ENCODE peak calls at places on chromosomes 1 and 21, in nine cellular contexts. R is M059J, S is omental fat pad, Q is non-pigmented ciliary epithelial cell, Y is breast epithelium, E is CD14-positive monocyte, W is skeletal muscle cell, T is H7, C is heart right ventricle. N is an unnamed sample.

GRCh38 chr1:157932082-157932481 is 61.4 kb upstream of the KIRREL1 start:
- DNase-seq in S (no peak), E (no peak), W (peak), T (no peak), R (peak), C (no peak), Y (no peak), Q (peak), N (no peak)

GRCh38 chr1:180982424-180982823 is 40.2 kb downstream of the STX6 start:
- DNase-seq in T (no peak), Q (no peak), R (no peak), Y (no peak), S (no peak), W (no peak), E (no peak), C (no peak), N (no peak)

GRCh38 chr21:25848309-25848708 is 113.5 kb downstream of the GABPA start:
- DNase-seq in W (no peak), T (no peak), S (no peak), Q (no peak), C (no peak), Y (no peak), E (no peak), R (no peak), N (no peak)

GRCh38 chr1:25173809-25174320 is 58.4 kb downstream of the SYF2 start:
- DNase-seq in S (no peak), Q (no peak), Y (no peak), R (no peak), W (no peak), E (no peak), C (no peak), T (no peak), N (no peak)

GRCh38 chr21:35511298-35512162 is 462.4 kb upstream of the RUNX1 start:
- DNase-seq in E (no peak), Q (no peak), Y (no peak), R (peak), S (no peak), W (no peak), T (no peak), C (no peak), N (no peak)

GRCh38 chr1:226607268-226607660 is 58.7 kb downstream of the STUM start:
- DNase-seq in E (no peak), Y (no peak), C (no peak), Q (no peak), R (no peak), W (no peak), T (no peak), S (no peak), N (no peak)

GRCh38 chr1:213523781-213524398 is 463.9 kb upstream of the PROX1 start:
- DNase-seq in Y (no peak), R (no peak), Q (no peak), C (peak), W (no peak), T (no peak), S (no peak), E (no peak), N (no peak)

GRCh38 chr21:25329227-25329626 is 278.1 kb downstream of the MRPL39 start:
- DNase-seq in Y (no peak), S (no peak), E (no peak), C (no peak), R (peak), T (no peak), Q (peak), W (peak), N (no peak)

GRCh38 chr1:211828584-211829342 is 1.8 kb downstream of the LPGAT1 start:
- DNase-seq in W (no peak), T (no peak), C (no peak), Q (no peak), Y (no peak), S (no peak), E (no peak), R (no peak), N (no peak)

GRCh38 chr1:205226868-205227583 is 720 bp upstream of the TMCC2 start:
- DNase-seq in Y (no peak), S (no peak), R (peak), W (no peak), E (no peak), C (no peak), Q (no peak), T (peak), N (no peak)

GRCh38 chr1:5239911-5240310 is 585.5 kb downstream of the AJAP1 start:
- DNase-seq in Y (no peak), E (no peak), R (peak), Q (no peak), S (no peak), W (no peak), T (no peak), C (no peak), N (no peak)

GRCh38 chr1:170041423-170042207 is 32.9 kb downstream of the KIFAP3 start:
- DNase-seq in R (no peak), W (no peak), Y (no peak), C (no peak), Q (no peak), S (no peak), T (no peak), E (no peak), N (no peak)

GRCh38 chr1:55958498-55958897 is 620.9 kb downstream of the PLPP3 start:
- DNase-seq in C (no peak), T (no peak), Q (no peak), E (no peak), W (no peak), R (no peak), Y (no peak), S (no peak), N (no peak)

GRCh38 chr1:188043536-188044245 is 1214.9 kb downstream of the PLA2G4A start:
- DNase-seq in Y (no peak), Q (no peak), T (no peak), C (no peak), R (no peak), E (no peak), S (no peak), W (no peak), N (no peak)

GRCh38 chr1:234607091-234608025 is 2.6 kb downstream of the IRF2BP2 start:
- DNase-seq in T (peak), C (peak), R (peak), Q (no peak), S (no peak), E (peak), Y (no peak), W (no peak), N (no peak)

GRCh38 chr21:14591882-14592281 is 45.8 kb upstream of the SAMSN1 start:
- DNase-seq in T (no peak), W (peak), R (peak), S (peak), C (peak), Y (no peak), E (peak), Q (peak), N (peak)

GRCh38 chr1:84782311-84782771 is 92.1 kb upstream of the SSX2IP start:
- DNase-seq in S (peak), R (peak), Y (no peak), C (peak), Q (no peak), T (peak), W (no peak), E (peak), N (peak)

GRCh38 chr21:29098156-29098555 is 24.7 kb upstream of the CCT8 start:
- DNase-seq in E (no peak), W (no peak), S (no peak), T (no peak), Q (no peak), R (no peak), C (no peak), Y (no peak), N (no peak)

GRCh38 chr1:14969006-14969405 is 184.5 kb upstream of the TMEM51 start:
- DNase-seq in Q (no peak), W (no peak), Y (no peak), C (no peak), E (no peak), T (no peak), R (peak), S (no peak), N (no peak)

GRCh38 chr1:15322648-15323350 is 75.8 kb downstream of the FHAD1 start:
- DNase-seq in E (no peak), R (peak), W (no peak), Y (no peak), C (peak), S (no peak), Q (no peak), T (no peak), N (no peak)

GRCh38 chr1:160858127-160858909 is 4.4 kb downstream of the CD244 start:
- DNase-seq in Q (no peak), R (no peak), S (no peak), W (no peak), Y (no peak), T (no peak), C (no peak), E (no peak), N (no peak)

GRCh38 chr1:40314721-40315238 is 2.3 kb downstream of the COL9A2 start:
- DNase-seq in Q (no peak), E (no peak), T (no peak), S (no peak), C (no peak), W (no peak), R (peak), Y (no peak), N (no peak)

GRCh38 chr1:9984253-9984652 is 12.8 kb upstream of the RBP7 start:
- DNase-seq in Q (no peak), C (no peak), R (no peak), S (no peak), Y (no peak), T (no peak), W (no peak), E (no peak), N (no peak)

GRCh38 chr21:45270306-45270821 is 17.3 kb downstream of the POFUT2 start:
- DNase-seq in W (no peak), Y (peak), C (no peak), Q (no peak), T (peak), R (no peak), S (no peak), E (peak), N (no peak)

GRCh38 chr1:206975313-206975712 is 5.1 kb upstream of the FCAMR start:
- DNase-seq in R (no peak), E (no peak), W (no peak), S (no peak), C (no peak), Q (no peak), Y (no peak), T (no peak), N (no peak)

GRCh38 chr1:59499273-59499955 is 202.5 kb downstream of the FGGY start:
- DNase-seq in S (no peak), W (no peak), Y (no peak), Q (no peak), R (peak), T (no peak), C (no peak), E (no peak), N (no peak)

GRCh38 chr1:187038789-187039188 is 210.0 kb downstream of the PLA2G4A start:
- DNase-seq in Q (peak), C (no peak), W (peak), R (peak), E (no peak), S (no peak), T (no peak), Y (no peak), N (no peak)

GRCh38 chr1:30397576-30397975 is 325.8 kb downstream of the MATN1 start:
- DNase-seq in Q (no peak), S (no peak), C (no peak), W (no peak), Y (peak), T (no peak), E (peak), R (no peak), N (no peak)

N was measured in lung.